ENCODE peak calls at places on chromosomes 4 and X, in six cellular contexts. D is transverse colon, U is breast epithelium, Y is gastrocnemius medialis, R is tibial nerve, T is ovary. L is an unnamed sample.

GRCh38 chrX:56947695-56948094 is 47.6 kb downstream of the SPIN3 start:
- DNase-seq in Y (peak; percentile 2), R (no peak), D (no peak), U (no peak), T (no peak), L (no peak)

GRCh38 chr4:69054578-69055200 is 41.6 kb upstream of the UGT2B7 start:
- DNase-seq in D (no peak), T (no peak), U (no peak), Y (no peak), R (no peak), L (no peak)

GRCh38 chrX:97380200-97380599 is 496.5 kb downstream of the RPA4 start:
- DNase-seq in D (no peak), U (no peak), Y (no peak), T (no peak), R (no peak), L (no peak)

GRCh38 chr4:77466430-77466829 is 139.2 kb upstream of the CXCL13 start:
- DNase-seq in T (no peak), R (no peak), D (no peak), U (no peak), Y (no peak), L (no peak)

GRCh38 chrX:88660836-88661235 is 86.2 kb upstream of the CPXCR1 start:
- DNase-seq in Y (no peak), R (no peak), T (no peak), U (no peak), D (no peak), L (no peak)

GRCh38 chrX:34734383-34734782 is 77.3 kb upstream of the TMEM47 start:
- DNase-seq in D (no peak), Y (no peak), U (no peak), R (no peak), T (no peak), L (no peak)

GRCh38 chr4:19983072-19983471 is 268.6 kb upstream of the SLIT2 start:
- DNase-seq in T (no peak), D (no peak), U (no peak), R (no peak), Y (no peak), L (no peak)

GRCh38 chr4:88919056-88919455 is 137.9 kb downstream of the FAM13A start:
- DNase-seq in U (no peak), Y (no peak), D (no peak), T (no peak), R (no peak), L (no peak)

GRCh38 chrX:40171513-40172168 is 73.9 kb upstream of the BCOR start:
- DNase-seq in U (no peak), R (no peak), T (peak; percentile 42), Y (no peak), D (no peak), L (no peak)

GRCh38 chr4:48518143-48518542 is 28.1 kb downstream of the ZAR1 start:
- DNase-seq in T (no peak), Y (no peak), D (no peak), R (no peak), U (no peak), L (no peak)
- H3K36me3 ChIP-seq in T (no peaks in the 10 kb centered on the region), Y (no peaks in the 10 kb centered on the region), D (peaks cover 76% of the 10 kb centered on the region), R (peaks cover 4% of the 10 kb centered on the region), U (peaks cover 5% of the 10 kb centered on the region), L (no peaks in the 10 kb centered on the region)

GRCh38 chr4:112287258-112287873 is 1.7 kb upstream of the TIFA start:
- DNase-seq in U (no peak), T (no peak), D (peak; percentile 24), R (no peak), Y (no peak), L (no peak)
- TF ChIP-seq POLR2A in U (no peak), T (no peak), D (no peak), R (no peak), Y (no peak), L (no peak)

DNA sequence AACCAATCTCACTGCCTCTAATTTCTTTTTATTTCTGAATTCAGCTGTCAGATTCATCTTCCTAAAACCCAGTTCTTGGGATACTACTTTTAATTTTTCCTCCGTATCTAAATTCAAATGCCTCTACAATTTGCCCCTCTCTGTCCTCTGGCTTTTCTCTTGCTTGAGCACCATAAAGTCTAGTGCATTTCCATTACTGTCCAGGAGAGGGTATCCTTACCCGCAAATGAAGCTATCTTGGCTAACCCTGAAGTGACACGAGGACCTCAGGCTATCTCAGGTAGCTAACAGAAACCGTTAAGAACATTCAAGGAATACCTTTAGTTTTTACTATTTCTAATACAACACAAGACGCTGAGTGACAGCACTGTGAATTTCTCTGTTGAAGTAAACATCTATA is 49.4 kb upstream of the PRR32 start:
- DNase-seq in D (no peak), Y (no peak), U (no peak), T (no peak), R (no peak), L (peak; percentile 27)
- TF ChIP-seq CTCF in D (no peak), Y (peak; percentile 13), U (no peak), T (peak; percentile 14), R (no peak), L (peak; percentile 58)

GRCh38 chr4:39469429-39470077 is 10.7 kb downstream of the LIAS start:
- DNase-seq in Y (no peak), T (peak; percentile 69), U (no peak), D (no peak), R (no peak), L (peak; percentile 49)

GRCh38 chr4:39470402-39470801 is 11.5 kb downstream of the LIAS start:
- DNase-seq in T (no peak), Y (no peak), D (no peak), U (no peak), R (no peak), L (no peak)

GRCh38 chr4:39464886-39465501 is 6.1 kb downstream of the LIAS start:
- DNase-seq in D (no peak), U (no peak), T (no peak), R (no peak), Y (no peak), L (no peak)

GRCh38 chr4:39467470-39467869 is 8.6 kb downstream of the LIAS start:
- DNase-seq in Y (no peak), T (no peak), R (no peak), D (no peak), U (no peak), L (no peak)

GRCh38 chr4:39466747-39467146 is 7.9 kb downstream of the LIAS start:
- DNase-seq in U (no peak), Y (no peak), R (no peak), D (no peak), T (no peak), L (no peak)
- H3K36me3 ChIP-seq in U (no peaks in the 10 kb centered on the region), Y (no peaks in the 10 kb centered on the region), R (no peaks in the 10 kb centered on the region), D (peaks cover 26% of the 10 kb centered on the region), T (no peaks in the 10 kb centered on the region), L (no peaks in the 10 kb centered on the region)

GRCh38 chrX:15674899-15675489 is 10.4 kb upstream of the CLTRN start:
- DNase-seq in R (peak; percentile 49), U (peak; percentile 85), D (peak; percentile 94), Y (peak; percentile 85), T (peak; percentile 94), L (peak; percentile 95)

GRCh38 chrX:15672886-15673285 is 8.3 kb upstream of the CLTRN start:
- DNase-seq in T (no peak), R (no peak), Y (no peak), D (no peak), U (no peak), L (no peak)

GRCh38 chrX:15673970-15674369 is 9.4 kb upstream of the CLTRN start:
- DNase-seq in U (no peak), R (no peak), Y (no peak), D (no peak), T (no peak), L (no peak)

GRCh38 chrX:15675490-15675921 is 10.9 kb upstream of the CLTRN start:
- DNase-seq in T (peak; percentile 89), R (peak; percentile 65), U (peak; percentile 92), D (peak; percentile 91), Y (peak; percentile 54), L (peak; percentile 87)

DNA sequence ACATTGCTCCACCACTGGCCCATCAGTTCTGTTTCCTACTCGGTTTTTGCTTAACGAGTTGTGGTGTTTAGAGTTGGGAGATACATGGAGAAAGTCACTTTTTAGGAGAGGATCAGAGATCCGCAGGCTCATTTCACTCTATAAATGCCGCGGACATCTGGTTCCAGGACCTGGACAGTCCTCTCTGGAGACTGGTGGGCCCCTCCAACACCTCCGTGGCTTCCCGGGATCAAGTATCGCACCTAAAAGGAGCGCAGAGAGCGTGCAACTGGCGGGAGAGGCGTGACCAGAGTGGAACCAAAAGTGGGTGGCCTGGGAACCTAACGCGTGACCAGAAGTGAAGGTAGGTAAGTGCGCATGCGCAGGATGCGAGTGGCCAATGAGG is 9.9 kb upstream of the CLTRN start:
- DNase-seq in T (peak; percentile 98), U (peak; percentile 97), D (peak; percentile 97), Y (peak; percentile 89), R (peak; percentile 88), L (peak; percentile 99)
- TF ChIP-seq POLR2A in T (no peak), U (no peak), D (no peak), Y (no peak), R (no peak), L (no peak)

GRCh38 chr4:104629601-104630000 is 134.9 kb upstream of the CXXC4 start:
- DNase-seq in U (no peak), Y (no peak), T (no peak), R (no peak), D (no peak), L (no peak)
- TF ChIP-seq CTCF in U (no peak), Y (no peak), T (no peak), R (no peak), D (no peak), L (no peak)

GRCh38 chr4:147823135-147823534 is 91.2 kb downstream of the ARHGAP10 start:
- DNase-seq in T (no peak), D (no peak), Y (no peak), R (no peak), U (no peak), L (no peak)
- H3K36me3 ChIP-seq in T (no peaks in the 10 kb centered on the region), D (no peaks in the 10 kb centered on the region), Y (no peaks in the 10 kb centered on the region), R (no peaks in the 10 kb centered on the region), U (no peaks in the 10 kb centered on the region), L (no peaks in the 10 kb centered on the region)

DNA sequence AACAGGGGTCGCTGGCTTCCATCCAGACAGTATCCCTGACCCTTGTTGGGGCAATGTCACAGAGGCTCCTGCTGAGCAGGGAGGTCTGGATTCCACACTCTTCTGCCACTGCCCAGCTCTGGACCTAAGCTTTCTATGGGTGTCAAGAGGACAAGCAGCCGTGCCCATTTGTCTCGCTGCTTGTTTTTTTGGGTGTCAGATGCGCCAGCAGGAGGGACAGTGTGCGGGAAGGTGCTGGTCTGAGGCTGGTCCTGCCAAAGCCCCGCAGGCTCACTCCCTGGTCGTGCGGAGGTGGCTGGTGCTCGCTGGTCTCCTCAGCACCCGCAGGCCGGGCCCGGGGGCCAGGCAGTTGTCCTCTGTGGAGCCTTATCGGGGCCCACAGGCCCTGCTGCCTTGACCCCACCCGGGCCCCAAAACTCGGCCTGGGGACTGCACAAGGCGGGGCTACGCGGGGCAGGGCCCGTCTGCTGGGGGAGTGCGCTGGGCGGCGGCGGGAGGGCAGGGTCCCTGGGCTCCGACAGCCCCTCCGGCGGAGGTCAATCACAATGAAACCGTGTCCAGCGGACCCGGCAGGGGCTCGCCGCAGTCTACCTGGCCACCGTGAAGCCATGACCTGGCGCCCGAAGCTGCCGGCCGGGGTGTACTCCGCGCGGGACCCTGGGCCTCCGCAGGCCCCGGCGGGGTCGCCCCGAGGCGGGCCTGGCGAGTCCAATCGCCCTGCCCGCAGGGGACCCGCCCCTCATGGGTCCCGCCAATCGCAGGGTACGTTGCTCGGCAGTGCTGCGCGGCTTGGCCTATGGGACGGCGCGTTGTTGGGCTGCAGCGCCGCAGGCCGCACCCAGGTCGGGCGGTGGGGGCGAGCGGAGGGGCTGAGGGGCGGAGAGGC is at the start of gene ADD1:
- DNase-seq in U (peak; percentile 87), T (peak; percentile 92), Y (peak; percentile 87), D (peak; percentile 95), R (peak; percentile 87), L (peak; percentile 91)
- TF ChIP-seq POLR2A in U (peak; percentile 70), T (peak; percentile 84), Y (peak; percentile 92), D (peak; percentile 92), R (peak; percentile 58), L (peak; percentile 74)

L was measured in adrenal gland.